ENCODE peak calls at places on chromosome 1, in four cellular contexts. I is GM12878, W is K562, P is GM12892. M is an unnamed sample.
A peak's percentile ranks its signal among the peaks of the same experiment; 100 is the strongest.

GRCh38 chr1:35959304-35959703 is 28.4 kb downstream of the AGO3 start:
- DNase-seq in I (no peak), W (no peak), P (no peak), M (no peak)

GRCh38 chr1:16367258-16367967 is 371 bp downstream of the SZRD1 start:
- DNase-seq in I (peak; percentile 94), W (peak; percentile 90), P (peak; percentile 64), M (peak; percentile 46)

GRCh38 chr1:14738235-14738634 is 139.8 kb downstream of the KAZN start:
- DNase-seq in I (no peak), W (no peak), P (no peak), M (no peak)

GRCh38 chr1:116346943-116347673 is 25.9 kb upstream of the ATP1A1 start:
- DNase-seq in I (no peak), W (no peak), P (no peak), M (no peak)

GRCh38 chr1:225388372-225388771 is 39.5 kb downstream of the LBR start:
- DNase-seq in I (no peak), W (no peak), P (no peak), M (no peak)

GRCh38 chr1:232142403-232143314 is 487.3 kb downstream of the SIPA1L2 start:
- DNase-seq in I (no peak), W (no peak), P (no peak), M (no peak)

GRCh38 chr1:157966034-157966671 is 27.3 kb upstream of the KIRREL1 start:
- DNase-seq in I (no peak), W (no peak), P (no peak), M (no peak)

GRCh38 chr1:189606795-189607476 is 870.7 kb downstream of the BRINP3 start:
- DNase-seq in I (no peak), W (no peak), P (no peak), M (no peak)

GRCh38 chr1:162327144-162327790 is 49.4 kb downstream of the SPATA46 start:
- DNase-seq in I (no peak), W (no peak), P (no peak), M (no peak)

GRCh38 chr1:73065585-73065984 is 783.2 kb upstream of the NEGR1 start:
- DNase-seq in I (no peak), W (no peak), P (no peak), M (no peak)

GRCh38 chr1:178792394-178792793 is 67.3 kb downstream of the RALGPS2 start:
- DNase-seq in I (no peak), W (no peak), P (no peak), M (no peak)

GRCh38 chr1:44049839-44050238 is 18.6 kb upstream of the SLC6A9 start:
- DNase-seq in I (no peak), W (no peak), P (no peak), M (no peak)

GRCh38 chr1:179169616-179170467 is 59.6 kb downstream of the ABL2 start:
- DNase-seq in I (no peak), W (no peak), P (no peak), M (no peak)

DNA sequence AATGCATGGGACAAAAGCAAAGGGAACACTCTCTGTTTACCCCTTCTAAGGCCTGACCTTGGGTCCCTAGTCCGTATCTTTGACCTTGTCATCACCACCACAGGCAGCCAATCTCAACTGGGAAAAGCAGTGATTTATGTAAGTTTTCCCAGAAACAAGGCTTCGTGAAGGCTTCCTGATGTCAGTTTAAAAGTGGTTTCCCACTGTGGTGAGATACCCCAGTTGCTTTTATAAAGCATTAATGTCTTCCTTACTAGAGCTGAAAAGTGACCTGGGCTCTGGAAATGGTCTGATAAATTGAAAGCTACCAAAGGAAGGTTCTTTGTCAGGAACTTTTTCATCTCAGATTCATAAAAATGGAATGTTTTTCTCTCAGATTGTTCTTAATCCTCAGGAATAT is 536.4 kb upstream of the PTBP2 start:
- DNase-seq in I (no peak), W (no peak), P (no peak), M (no peak)
- TF ChIP-seq POLR2AphosphoS5 in I (no peak), W (no peak), P (no peak), M (no peak)

GRCh38 chr1:64624446-64624766 is 120.5 kb upstream of the RAVER2 start:
- DNase-seq in I (no peak), W (no peak), P (no peak), M (no peak)
- TF ChIP-seq TAF1 in I (no peak), W (no peak), P (no peak), M (no peak)

GRCh38 chr1:59597420-59598199 is 217.1 kb upstream of the HOOK1 start:
- DNase-seq in I (no peak), W (no peak), P (no peak), M (no peak)

GRCh38 chr1:59601811-59602210 is 212.9 kb upstream of the HOOK1 start:
- DNase-seq in I (no peak), W (no peak), P (no peak), M (no peak)

GRCh38 chr1:59604191-59604590 is 210.6 kb upstream of the HOOK1 start:
- DNase-seq in I (no peak), W (no peak), P (no peak), M (no peak)

GRCh38 chr1:59596956-59597355 is 217.8 kb upstream of the HOOK1 start:
- DNase-seq in I (no peak), W (no peak), P (no peak), M (no peak)

GRCh38 chr1:59601032-59601431 is 213.7 kb upstream of the HOOK1 start:
- DNase-seq in I (no peak), W (no peak), P (no peak), M (no peak)
- TF ChIP-seq POLR2AphosphoS5 in I (no peak), W (no peak), P (no peak), M (no peak)

GRCh38 chr1:156279837-156280236 is 2.8 kb downstream of the SMG5 start:
- DNase-seq in I (no peak), W (no peak), P (no peak), M (no peak)

GRCh38 chr1:156282479-156283222 is at the start of gene SMG5:
- DNase-seq in I (peak; percentile 96), W (peak; percentile 91), P (peak; percentile 85), M (peak; percentile 90)

GRCh38 chr1:156284112-156284511 is at the start of gene TMEM79:
- DNase-seq in I (no peak), W (no peak), P (no peak), M (no peak)

GRCh38 chr1:156281281-156282142 is 1.1 kb downstream of the SMG5 start:
- DNase-seq in I (no peak), W (peak; percentile 62), P (no peak), M (peak; percentile 41)

DNA sequence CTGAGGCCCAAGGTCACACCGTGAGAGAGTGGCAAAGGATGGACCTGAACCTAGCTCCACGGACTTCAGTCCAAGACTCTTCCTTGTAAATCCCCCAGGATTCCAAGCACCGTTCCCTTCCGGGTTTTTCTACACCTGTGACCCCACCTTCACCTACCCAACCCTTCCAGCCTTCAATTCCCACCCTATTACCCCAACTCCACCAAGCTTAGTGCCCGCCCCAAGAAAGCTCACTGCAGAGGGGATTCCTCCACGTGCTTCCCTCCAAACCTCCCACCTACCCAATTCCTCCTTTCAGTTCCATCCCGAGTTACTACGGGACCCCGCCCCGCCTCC is 514 bp downstream of the SMG5 start:
- DNase-seq in I (no peak), W (no peak), P (no peak), M (no peak)
- TF ChIP-seq TAF1 in I (no peak), W (no peak), P (no peak), M (no peak)

GRCh38 chr1:51433269-51433971 is 85.6 kb downstream of the EPS15 start:
- DNase-seq in I (no peak), W (no peak), P (no peak), M (no peak)
- TF ChIP-seq POLR2AphosphoS5 in I (no peak), W (no peak), P (no peak), M (no peak)

GRCh38 chr1:177181631-177182291 is 11.0 kb downstream of the BRINP2 start:
- DNase-seq in I (no peak), W (peak; percentile 81), P (peak; percentile 53), M (peak; percentile 51)
- TF ChIP-seq TAF1 in I (no peak), W (no peak), P (no peak), M (no peak)

GRCh38 chr1:50278352-50278878 is 144.8 kb downstream of the DMRTA2 start:
- DNase-seq in I (no peak), W (no peak), P (no peak), M (no peak)
- TF ChIP-seq POLR2AphosphoS5 in I (no peak), W (no peak), P (no peak), M (no peak)

DNA sequence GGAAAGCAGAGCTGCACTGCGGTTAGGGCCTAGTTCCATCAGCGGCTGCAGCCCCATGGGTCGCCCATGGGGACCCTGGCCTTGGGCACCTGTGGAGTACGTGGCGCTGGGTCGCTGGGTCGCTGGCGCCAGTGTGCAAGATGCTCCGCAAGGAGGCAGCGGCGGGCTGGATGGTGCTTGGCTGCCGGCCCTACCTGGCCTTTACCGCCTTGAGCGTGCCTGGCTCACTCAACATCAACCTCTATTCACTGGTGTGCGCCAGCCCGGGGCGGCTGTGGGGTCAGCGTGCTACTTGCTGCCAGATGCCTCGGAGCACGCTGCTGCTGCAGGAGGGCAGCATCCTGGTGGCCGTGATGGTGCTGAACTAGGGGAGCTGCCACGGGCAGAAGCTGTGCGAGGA is 85.1 kb upstream of the RHOU start:
- DNase-seq in I (no peak), W (no peak), P (no peak), M (no peak)
- TF ChIP-seq TAF1 in I (no peak), W (no peak), P (no peak), M (no peak)

M was measured in GM12891.